ENCODE peak calls at places on chromosome 6, in seven cellular contexts. P is mammary epithelial cell, K is gastrocnemius medialis, D is D721Med, L is fibroblast of lung, V is psoas muscle, I is breast epithelium. Q is an unnamed sample.
A peak's percentile ranks its signal among the peaks of the same experiment; 100 is the strongest.

GRCh38 chr6:68087399-68088133 is 547.5 kb upstream of the ADGRB3 start:
- DNase-seq in P (no peak), K (no peak), D (no peak), L (peak; percentile 67), V (no peak), I (no peak), Q (no peak)

GRCh38 chr6:15244605-15245360 is 1.1 kb upstream of the JARID2 start:
- DNase-seq in P (peak; percentile 57), K (peak; percentile 94), D (no peak), L (peak; percentile 75), V (peak; percentile 96), I (peak; percentile 76), Q (no peak)

GRCh38 chr6:16548121-16548520 is 213.1 kb downstream of the ATXN1 start:
- DNase-seq in P (peak; percentile 28), K (no peak), D (no peak), L (no peak), V (no peak), I (no peak), Q (no peak)

GRCh38 chr6:52725530-52726192 is 37.6 kb downstream of the GSTA2 start:
- DNase-seq in P (peak; percentile 78), K (no peak), D (no peak), L (no peak), V (no peak), I (no peak), Q (no peak)

GRCh38 chr6:13724174-13724573 is 12.5 kb upstream of the RANBP9 start:
- DNase-seq in P (peak; percentile 95), K (no peak), D (no peak), L (no peak), V (no peak), I (peak; percentile 27), Q (no peak)

GRCh38 chr6:156868385-156868784 is 91.2 kb downstream of the ARID1B start:
- DNase-seq in P (no peak), K (no peak), D (no peak), L (no peak), V (no peak), I (no peak), Q (no peak)

GRCh38 chr6:26155066-26155925 is 68.1 kb downstream of the HFE start:
- DNase-seq in P (peak; percentile 28), K (peak; percentile 31), D (no peak), L (peak; percentile 23), V (peak; percentile 74), I (peak; percentile 54), Q (no peak)

GRCh38 chr6:144534123-144534676 is 249.1 kb downstream of the UTRN start:
- DNase-seq in P (no peak), K (peak; percentile 15), D (no peak), L (no peak), V (no peak), I (no peak), Q (no peak)

GRCh38 chr6:74609857-74610256 is 596.0 kb downstream of the COL12A1 start:
- DNase-seq in P (no peak), K (no peak), D (no peak), L (no peak), V (no peak), I (no peak), Q (no peak)

GRCh38 chr6:89255417-89255816 is 38.3 kb upstream of the GABRR1 start:
- DNase-seq in P (no peak), K (no peak), D (no peak), L (no peak), V (no peak), I (no peak), Q (no peak)

GRCh38 chr6:39312912-39313525 is 1.2 kb downstream of the KCNK17 start:
- DNase-seq in P (no peak), K (peak; percentile 23), D (no peak), L (no peak), V (peak; percentile 59), I (no peak), Q (no peak)

GRCh38 chr6:14863896-14864850 is 381.7 kb upstream of the JARID2 start:
- DNase-seq in P (no peak), K (no peak), D (no peak), L (no peak), V (no peak), I (no peak), Q (no peak)

GRCh38 chr6:19204445-19204844 is 632.7 kb upstream of the ID4 start:
- DNase-seq in P (no peak), K (no peak), D (no peak), L (peak; percentile 3), V (no peak), I (no peak), Q (no peak)
- TF ChIP-seq CTCF in P (no peak), K (no peak), D (no peak), L (peak; percentile 15), V (no peak), I (no peak), Q (no peak)

GRCh38 chr6:142074516-142074915 is 58.2 kb upstream of the GJE1 start:
- DNase-seq in P (no peak), K (no peak), D (no peak), L (no peak), V (no peak), I (no peak), Q (no peak)

GRCh38 chr6:142075516-142076101 is 57.1 kb upstream of the GJE1 start:
- DNase-seq in P (no peak), K (no peak), D (no peak), L (no peak), V (no peak), I (no peak), Q (no peak)

DNA sequence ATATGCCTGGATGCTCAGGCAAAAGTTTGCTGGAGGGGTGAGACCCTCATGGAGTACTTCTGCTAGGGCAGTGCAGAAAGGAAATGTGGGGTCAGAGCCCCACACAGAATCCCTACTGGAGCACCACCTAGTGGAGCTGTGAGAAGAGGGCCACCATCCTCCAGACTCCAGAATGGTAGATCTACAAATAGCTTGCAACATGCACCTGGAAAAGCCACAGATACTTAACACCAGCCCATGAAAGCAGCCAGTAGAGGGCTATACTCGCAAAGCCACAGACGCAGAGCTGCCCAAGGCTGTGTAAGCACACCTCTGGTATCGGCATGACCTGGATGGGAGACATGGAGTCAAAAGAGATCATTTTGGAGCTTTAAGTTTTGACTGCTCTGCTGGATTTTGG is 60.7 kb upstream of the GJE1 start:
- DNase-seq in P (no peak), K (no peak), D (no peak), L (no peak), V (no peak), I (no peak), Q (no peak)
- TF ChIP-seq CTCF in P (no peak), K (no peak), D (no peak), L (no peak), V (no peak), I (no peak), Q (no peak)

DNA sequence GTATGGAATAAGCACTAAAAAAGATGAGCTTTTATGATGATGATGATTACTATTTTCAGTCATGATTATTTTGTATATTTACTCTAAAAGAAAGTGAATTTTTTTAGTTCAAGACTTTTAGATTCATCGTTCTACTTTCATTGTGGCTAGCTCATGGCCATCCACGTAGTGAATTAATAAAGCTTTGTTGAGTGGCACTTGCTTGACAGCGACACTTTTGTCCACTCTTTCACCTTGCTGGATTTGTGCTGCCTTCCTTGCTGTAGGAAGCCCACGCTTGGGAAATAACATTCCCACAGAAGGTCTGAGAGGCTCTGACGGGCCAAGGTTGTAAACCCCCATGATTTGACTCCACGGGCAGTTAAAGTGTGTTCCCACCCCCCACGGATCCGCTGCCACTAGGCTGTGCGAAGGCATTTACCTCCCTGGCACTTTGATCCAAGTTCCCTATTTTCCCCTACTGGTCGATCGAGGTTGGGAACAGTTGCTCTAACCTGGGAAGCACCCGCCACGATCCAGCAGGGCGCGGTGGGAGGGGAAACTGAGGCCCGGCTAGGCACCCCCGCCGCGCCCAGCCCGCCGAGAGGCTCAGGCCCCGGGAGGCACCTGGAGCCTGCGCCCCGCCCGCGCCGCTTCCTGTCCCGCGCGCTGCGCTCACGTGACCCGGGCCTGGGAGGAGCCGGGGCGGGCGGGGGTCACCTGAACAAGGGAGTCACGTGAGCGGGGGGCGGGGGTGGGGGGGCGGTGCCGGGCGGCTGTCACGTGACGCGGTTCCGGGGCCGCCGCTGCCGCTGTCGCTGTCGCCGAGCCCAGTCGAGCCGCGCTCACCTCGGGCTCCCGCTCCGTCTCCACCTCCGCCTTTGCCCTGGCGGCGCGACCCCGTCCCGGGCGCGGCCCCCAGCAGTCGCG is at the start of gene IGF2R:
- DNase-seq in P (peak; percentile 86), K (peak; percentile 95), D (peak; percentile 92), L (peak; percentile 88), V (peak; percentile 97), I (peak; percentile 96), Q (peak; percentile 93)
- TF ChIP-seq CTCF in P (no peak), K (peak; percentile 48), D (no peak), L (peak; percentile 15), V (no peak), I (no peak), Q (no peak)

DNA sequence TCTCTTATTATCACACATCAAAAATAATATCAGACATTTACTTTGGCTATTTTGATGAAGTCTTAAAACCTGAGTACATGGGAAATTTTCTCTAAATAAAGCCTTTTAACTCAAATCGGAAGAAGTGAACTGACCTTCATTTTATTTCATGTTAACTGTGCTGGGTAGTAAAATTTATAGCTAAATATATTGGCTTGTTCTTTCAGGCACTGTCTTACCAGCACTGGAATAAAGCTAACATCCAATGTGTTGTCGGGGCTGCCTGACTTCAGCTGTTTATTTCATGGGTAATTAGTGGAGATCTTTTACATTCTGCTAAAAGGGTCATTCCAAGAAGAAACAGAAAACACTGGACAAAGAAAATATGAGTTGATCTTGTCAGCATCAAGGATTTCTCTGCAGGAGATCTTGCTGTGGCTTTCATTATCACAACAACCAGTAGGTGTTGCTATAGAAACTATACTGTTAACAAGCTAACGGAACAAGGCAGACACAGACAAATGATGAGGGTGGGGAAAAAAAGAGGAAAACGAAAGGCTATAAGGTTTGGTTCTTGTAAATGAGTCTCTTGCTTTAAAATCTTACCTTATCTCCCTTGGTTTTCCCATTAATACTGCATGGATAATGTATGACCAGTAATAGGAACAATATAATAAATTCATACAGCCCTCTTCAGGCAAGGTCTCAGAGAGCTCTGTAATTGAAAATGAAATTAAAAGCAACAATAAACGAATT is 206.9 kb downstream of the SIM1 start:
- DNase-seq in P (no peak), K (no peak), D (no peak), L (peak; percentile 63), V (no peak), I (no peak), Q (no peak)
- TF ChIP-seq CTCF in P (no peak), K (no peak), D (no peak), L (peak; percentile 31), V (no peak), I (no peak), Q (no peak)

GRCh38 chr6:122184260-122184934 is 215.1 kb upstream of the HSF2 start:
- DNase-seq in P (peak; percentile 4), K (no peak), D (no peak), L (peak; percentile 65), V (no peak), I (no peak), Q (no peak)
- TF ChIP-seq CTCF in P (peak; percentile 9), K (peak; percentile 14), D (peak; percentile 53), L (peak; percentile 51), V (peak; percentile 57), I (no peak), Q (no peak)